ENCODE peak calls at places on chromosomes 3 and 15, in eight cellular contexts. S, W, E, M, T, Q, C and V are unnamed samples.

GRCh38 chr3:74501001-74501400 is 113.5 kb downstream of the CNTN3 start:
- DNase-seq in S (no peak), W (no peak), E (no peak), M (no peak), T (no peak), Q (no peak), C (no peak), V (no peak)

GRCh38 chr15:60733196-60733595 is 254.3 kb upstream of the ICE2 start:
- DNase-seq in S (no peak), W (no peak), E (no peak), M (no peak), T (no peak), Q (no peak), C (no peak), V (no peak)

GRCh38 chr3:44065741-44066140 is 175.9 kb upstream of the TOPAZ1 start:
- DNase-seq in S (no peak), W (no peak), E (no peak), M (no peak), T (no peak), Q (no peak), C (no peak), V (no peak)

GRCh38 chr15:68640791-68641331 is 62.1 kb downstream of the CORO2B start:
- DNase-seq in S (no peak), W (peak), E (no peak), M (no peak), T (no peak), Q (no peak), C (no peak), V (no peak)

GRCh38 chr15:62491642-62492041 is 326.6 kb upstream of the C2CD4B start:
- DNase-seq in S (no peak), W (no peak), E (no peak), M (no peak), T (no peak), Q (peak), C (no peak), V (no peak)

GRCh38 chr3:60588806-60589205 is 662.4 kb downstream of the FHIT start:
- DNase-seq in S (no peak), W (no peak), E (no peak), M (peak), T (no peak), Q (no peak), C (no peak), V (no peak)

GRCh38 chr3:120364821-120365220 is 15.7 kb upstream of the LRRC58 start:
- DNase-seq in S (no peak), W (no peak), E (no peak), M (no peak), T (no peak), Q (peak), C (no peak), V (no peak)

GRCh38 chr3:184766555-184767261 is 45.3 kb upstream of the VPS8 start:
- DNase-seq in S (peak), W (peak), E (no peak), M (no peak), T (no peak), Q (peak), C (no peak), V (no peak)